ENCODE peak calls at places on chromosomes 16 and 17, in eight cellular contexts. L is A172, M is neuronal stem cell, A is GM12865, Y is Caco-2, V is SK-MEL-5, B is putamen, C is AG20443. J is an unnamed sample.

GRCh38 chr17:56752263-56752662 is 81.5 kb downstream of the C17orf67 start:
- DNase-seq in L (no peak), M (no peak), A (no peak), Y (no peak), V (no peak), B (no peak), C (no peak), J (no peak)

GRCh38 chr17:75439287-75439686 is 17.1 kb upstream of the TMEM94 start:
- DNase-seq in L (no peak), M (no peak), A (no peak), Y (no peak), V (no peak), B (no peak), C (no peak), J (no peak)

GRCh38 chr16:88382491-88383400 is at the start of gene ZNF469:
- DNase-seq in L (peak; percentile 13), M (no peak), A (no peak), Y (peak; percentile 40), V (no peak), B (no peak), C (peak; percentile 90), J (no peak)

GRCh38 chr17:50425682-50426471 is at the start of gene ACSF2:
- DNase-seq in L (peak; percentile 44), M (peak; percentile 21), A (peak; percentile 71), Y (peak; percentile 93), V (peak; percentile 53), B (no peak), C (peak; percentile 94), J (peak; percentile 29)

GRCh38 chr16:11356573-11357331 is 11.5 kb downstream of the RMI2 start:
- DNase-seq in L (peak; percentile 74), M (peak; percentile 51), A (peak; percentile 71), Y (peak; percentile 66), V (peak; percentile 81), B (peak; percentile 26), C (peak; percentile 72), J (no peak)

GRCh38 chr17:64240261-64240740 is 22.8 kb downstream of the TEX2 start:
- DNase-seq in L (no peak), M (no peak), A (no peak), Y (peak; percentile 29), V (no peak), B (no peak), C (no peak), J (no peak)

GRCh38 chr16:55328611-55329569 is 4.9 kb downstream of the IRX6 start:
- DNase-seq in L (no peak), M (no peak), A (no peak), Y (no peak), V (no peak), B (no peak), C (no peak), J (no peak)

GRCh38 chr17:81665205-81666091 is 957 bp downstream of the OXLD1 start:
- DNase-seq in L (no peak), M (no peak), A (peak; percentile 82), Y (peak; percentile 55), V (peak; percentile 67), B (no peak), C (peak; percentile 41), J (no peak)